ENCODE peak calls at places on chromosomes 6 and 20, in seven cellular contexts. T is NCI-H146, M is globus pallidus, B is small intestine, S is NCI-H1417 treated with DMSO at 0.1 percent for 48 hours, J is MCF 10A, G is iris pigment epithelial cell. O is an unnamed sample.

GRCh38 chr6:169669147-169669546 is 32.7 kb downstream of the WDR27 start:
- DNase-seq in G (no peak), M (no peak), S (no peak), J (no peak), T (peak), B (no peak), O (no peak)

GRCh38 chr6:136641166-136641565 is 90.9 kb upstream of the MAP7 start:
- DNase-seq in T (no peak), G (peak), M (no peak), B (no peak), S (no peak), J (no peak), O (no peak)

GRCh38 chr20:63886921-63887320 is 8.0 kb upstream of the DNAJC5 start:
- DNase-seq in J (no peak), G (no peak), M (no peak), T (no peak), B (no peak), S (no peak), O (no peak)

GRCh38 chr20:53934421-53935352 is 135.7 kb downstream of the BCAS1 start:
- DNase-seq in J (no peak), M (no peak), B (no peak), S (no peak), T (no peak), G (peak), O (peak)

GRCh38 chr6:36666726-36667591 is 11.6 kb upstream of the CDKN1A start:
- DNase-seq in G (peak), M (peak), T (peak), B (no peak), S (peak), J (peak), O (peak)

GRCh38 chr6:43368517-43369160 is 808 bp downstream of the ZNF318 start:
- DNase-seq in T (peak), B (peak), G (peak), J (peak), M (peak), S (no peak), O (peak)

GRCh38 chr6:141244366-141244765 is 888.4 kb upstream of the GJE1 start:
- DNase-seq in S (no peak), M (no peak), G (no peak), T (no peak), B (no peak), J (no peak), O (no peak)

GRCh38 chr20:29756664-29757063 is 1500.8 kb upstream of the DEFB115 start:
- DNase-seq in J (no peak), M (no peak), T (no peak), G (no peak), S (no peak), B (no peak), O (no peak)

GRCh38 chr20:38277285-38277684 is 16.8 kb upstream of the KIAA1755 start:
- DNase-seq in J (no peak), T (no peak), S (no peak), M (no peak), B (no peak), G (no peak), O (no peak)

GRCh38 chr6:84882768-84883766 is 118.7 kb upstream of the TBX18 start:
- DNase-seq in M (no peak), G (no peak), J (peak), S (no peak), B (no peak), T (no peak), O (no peak)

GRCh38 chr6:110944681-110945151 is 13.8 kb upstream of the GTF3C6 start:
- DNase-seq in T (no peak), G (peak), M (no peak), S (no peak), B (no peak), J (peak), O (no peak)

GRCh38 chr20:53215166-53215565 is 243.0 kb downstream of the TSHZ2 start:
- DNase-seq in G (no peak), S (no peak), T (no peak), J (no peak), M (no peak), B (peak), O (no peak)

GRCh38 chr20:34072076-34072475 is 40.0 kb downstream of the EIF2S2 start:
- DNase-seq in S (no peak), B (no peak), G (no peak), T (no peak), J (no peak), M (no peak), O (no peak)

GRCh38 chr6:150352321-150353296 is 16.2 kb upstream of the IYD start:
- DNase-seq in B (no peak), T (no peak), M (no peak), G (peak), S (no peak), J (peak), O (no peak)

GRCh38 chr6:155141002-155141401 is 122.8 kb upstream of the CLDN20 start:
- DNase-seq in G (no peak), S (no peak), M (no peak), J (no peak), T (no peak), B (no peak), O (no peak)

GRCh38 chr6:142942805-142943227 is 2.2 kb downstream of the HIVEP2 start:
- DNase-seq in M (no peak), B (peak), G (peak), S (no peak), T (no peak), J (peak), O (no peak)

GRCh38 chr6:105644073-105644489 is 241.2 kb upstream of the PREP start:
- DNase-seq in M (no peak), B (no peak), T (no peak), G (no peak), S (no peak), J (no peak), O (no peak)

GRCh38 chr6:56370127-56370540 is 122.8 kb upstream of the COL21A1 start:
- DNase-seq in B (peak), M (no peak), J (peak), T (peak), S (no peak), G (peak), O (peak)

GRCh38 chr20:5658897-5659296 is 91.3 kb upstream of the SHLD1 start:
- DNase-seq in M (no peak), B (no peak), J (peak), G (peak), T (peak), S (no peak), O (no peak)

GRCh38 chr6:135938588-135939215 is 87.2 kb downstream of the PDE7B start:
- DNase-seq in M (peak), G (peak), J (peak), S (no peak), B (peak), T (peak), O (peak)

GRCh38 chr6:170227521-170227983 is 63.3 kb downstream of the DLL1 start:
- DNase-seq in T (no peak), G (peak), S (no peak), B (no peak), J (peak), M (no peak), O (no peak)